ENCODE peak calls at places on chromosomes 5 and 9, in ten cellular contexts. S is HCT116, I is body of pancreas, A is sigmoid colon, Z is uterus, U is A549, L is IMR-90, N is spleen, H is H1, F is ovary. D is an unnamed sample.

GRCh38 chr5:5342784-5343183 is 79.7 kb upstream of the ICE1 start:
- DNase-seq in S (no peak), I (no peak), A (no peak), Z (no peak), U (no peak), L (peak), N (no peak), H (no peak), F (no peak), D (no peak)

GRCh38 chr9:4299006-4299795 is 667 bp downstream of the GLIS3 start:
- DNase-seq in S (no peak), I (peak), A (peak), Z (peak), U (peak), L (peak), N (peak), H (peak), F (peak), D (peak)

GRCh38 chr5:165185726-165186125 is 1680.3 kb downstream of the MAT2B start:
- DNase-seq in S (no peak), I (no peak), A (no peak), Z (no peak), U (no peak), L (no peak), N (no peak), H (no peak), F (no peak), D (no peak)

GRCh38 chr9:71487046-71487445 is 281.3 kb downstream of the CEMIP2 start:
- DNase-seq in S (no peak), I (no peak), A (no peak), Z (no peak), U (no peak), L (no peak), N (no peak), H (no peak), F (no peak), D (no peak)

GRCh38 chr5:107566537-107566875 is 104.2 kb downstream of the EFNA5 start:
- DNase-seq in S (no peak), I (no peak), A (no peak), Z (no peak), U (no peak), L (no peak), N (no peak), H (no peak), F (no peak), D (no peak)

GRCh38 chr9:72382405-72382804 is 17.4 kb upstream of the ZFAND5 start:
- DNase-seq in S (no peak), I (no peak), A (no peak), Z (no peak), U (no peak), L (peak), N (no peak), H (no peak), F (no peak), D (no peak)

GRCh38 chr5:9782806-9783560 is 152.8 kb upstream of the TAS2R1 start:
- DNase-seq in S (no peak), I (no peak), A (no peak), Z (no peak), U (no peak), L (peak), N (no peak), H (no peak), F (no peak), D (no peak)

GRCh38 chr5:74020488-74020887 is 394.5 kb downstream of the ARHGEF28 start:
- DNase-seq in S (no peak), I (no peak), A (no peak), Z (no peak), U (no peak), L (no peak), N (no peak), H (no peak), F (no peak), D (no peak)

GRCh38 chr5:4911646-4912403 is 228.3 kb upstream of the ADAMTS16 start:
- DNase-seq in S (no peak), I (no peak), A (no peak), Z (no peak), U (no peak), L (no peak), N (no peak), H (no peak), F (no peak), D (no peak)

GRCh38 chr5:132370241-132370820 is 821 bp downstream of the SLC22A5 start:
- DNase-seq in S (no peak), I (peak), A (no peak), Z (no peak), U (no peak), L (no peak), N (no peak), H (no peak), F (peak), D (no peak)

GRCh38 chr5:41219655-41220269 is 6.4 kb upstream of the C6 start:
- DNase-seq in S (no peak), I (no peak), A (no peak), Z (no peak), U (no peak), L (no peak), N (no peak), H (no peak), F (no peak), D (no peak)

GRCh38 chr5:142697846-142698245 is 12.0 kb upstream of the FGF1 start:
- DNase-seq in S (no peak), I (peak), A (peak), Z (peak), U (no peak), L (peak), N (no peak), H (no peak), F (peak), D (no peak)

GRCh38 chr9:20835364-20836286 is 151.6 kb downstream of the FOCAD start:
- DNase-seq in S (no peak), I (peak), A (no peak), Z (no peak), U (no peak), L (peak), N (no peak), H (no peak), F (no peak), D (no peak)
- H3K27ac ChIP-seq in S (no peak), I (no peak), A (no peak), Z (no peak), U (no peak), L (no peak), N (no peak), H (no peak), F (no peak), D (no peak)

DNA sequence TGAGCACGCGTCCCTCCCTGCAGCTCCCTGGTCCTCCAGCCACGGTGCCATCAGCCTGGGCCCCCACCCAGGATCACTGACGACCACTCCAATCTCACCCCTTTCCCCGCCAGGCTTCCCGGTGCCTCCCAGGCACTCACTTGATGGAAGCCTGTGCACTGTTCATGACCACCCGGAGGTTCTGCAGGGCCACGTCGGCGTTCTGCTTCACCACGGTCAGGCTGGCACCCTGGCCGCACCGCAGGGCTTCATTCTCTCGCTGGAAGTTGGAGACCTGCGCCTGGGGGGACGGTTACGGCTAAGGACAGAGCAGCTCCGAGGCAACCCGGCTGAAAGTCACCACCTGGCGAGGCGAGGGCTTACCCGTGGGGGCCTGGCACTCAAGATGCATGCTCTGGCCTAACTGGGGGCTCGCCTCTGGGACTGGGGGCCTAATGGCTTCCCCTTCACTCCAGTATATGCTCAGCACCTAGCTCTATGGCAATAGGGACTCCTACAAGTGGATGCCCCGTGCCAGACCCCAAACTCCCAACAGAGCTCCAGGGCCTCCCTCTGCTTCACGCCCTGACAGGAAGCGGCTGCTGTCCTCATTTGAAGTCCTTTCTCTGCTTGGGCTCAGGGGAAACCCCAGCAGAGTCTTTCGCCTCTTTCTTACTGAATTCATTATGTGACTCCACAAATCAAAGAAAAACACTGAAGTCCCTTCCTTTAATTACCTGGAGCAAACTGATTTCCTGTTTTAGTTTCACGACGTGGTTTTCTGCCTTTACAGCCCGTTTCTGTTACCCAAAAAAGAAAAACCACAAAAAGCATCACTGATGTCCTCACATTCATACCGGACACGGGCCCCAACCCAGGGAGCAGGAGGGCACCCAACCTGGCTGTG is 4.2 kb upstream of the SNAPC4 start:
- DNase-seq in S (no peak), I (no peak), A (no peak), Z (no peak), U (no peak), L (no peak), N (peak), H (no peak), F (no peak), D (no peak)
- TF ChIP-seq POLR2A in S (no peak), I (no peak), A (no peak), Z (no peak), U (no peak), L (no peak), N (no peak), H (no peak), F (no peak), D (no peak)

GRCh38 chr5:147384346-147385193 is 125.3 kb downstream of the DPYSL3 start:
- DNase-seq in S (no peak), I (no peak), A (no peak), Z (no peak), U (no peak), L (no peak), N (no peak), H (no peak), F (no peak), D (no peak)
- H3K27ac ChIP-seq in S (no peak), I (no peak), A (peak), Z (no peak), U (no peak), L (no peak), N (no peak), H (no peak), F (no peak), D (no peak)

GRCh38 chr9:134328841-134329575 is 2.8 kb downstream of the RXRA start:
- DNase-seq in S (no peak), I (peak), A (peak), Z (peak), U (no peak), L (no peak), N (no peak), H (no peak), F (peak), D (peak)
- TF ChIP-seq POLR2A in S (no peak), I (no peak), A (no peak), Z (no peak), U (no peak), L (no peak), N (no peak), H (no peak), F (peak), D (peak)

DNA sequence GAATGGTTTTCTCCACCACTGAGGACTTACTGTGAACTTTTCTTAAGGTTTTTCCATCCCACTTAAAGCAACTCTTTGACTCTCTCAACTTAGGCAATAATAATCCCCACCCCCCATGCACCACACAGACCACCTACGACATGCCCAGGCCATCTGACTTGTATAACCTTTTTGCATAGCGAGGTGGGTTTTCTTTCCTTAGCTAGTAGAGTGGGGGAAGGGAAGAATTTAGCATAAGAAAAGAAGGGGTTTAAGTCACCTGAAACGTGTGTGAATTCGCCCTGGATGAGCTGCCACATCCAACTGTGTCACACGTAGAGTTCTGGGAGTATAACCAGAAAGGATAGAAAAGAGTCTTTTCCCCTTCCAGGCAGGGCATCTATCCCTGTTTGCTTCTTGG is 262.7 kb downstream of the YTHDC2 start:
- DNase-seq in S (no peak), I (no peak), A (no peak), Z (no peak), U (no peak), L (no peak), N (no peak), H (no peak), F (no peak), D (no peak)
- H3K27ac ChIP-seq in S (no peak), I (no peak), A (no peak), Z (no peak), U (no peak), L (no peak), N (no peak), H (peak), F (no peak), D (no peak)

GRCh38 chr5:119398713-119399492 is 43.1 kb downstream of the TNFAIP8 start:
- DNase-seq in S (no peak), I (peak), A (no peak), Z (peak), U (no peak), L (no peak), N (no peak), H (peak), F (no peak), D (peak)
- TF ChIP-seq POLR2A in S (no peak), I (no peak), A (no peak), Z (no peak), U (no peak), L (no peak), N (no peak), H (no peak), F (no peak), D (no peak)

GRCh38 chr5:63262191-63262981 is 683.8 kb downstream of the LRRC70 start:
- DNase-seq in S (no peak), I (no peak), A (no peak), Z (no peak), U (no peak), L (peak), N (no peak), H (no peak), F (no peak), D (no peak)
- H3K27ac ChIP-seq in S (no peak), I (no peak), A (no peak), Z (no peak), U (peak), L (no peak), N (no peak), H (no peak), F (no peak), D (no peak)

GRCh38 chr5:96067902-96068614 is 106.4 kb upstream of the ELL2 start:
- DNase-seq in S (peak), I (no peak), A (no peak), Z (no peak), U (peak), L (peak), N (no peak), H (no peak), F (no peak), D (no peak)
- TF ChIP-seq POLR2A in S (peak), I (no peak), A (no peak), Z (no peak), U (no peak), L (peak), N (no peak), H (no peak), F (no peak), D (no peak)

D was measured in right lobe of liver.